ENCODE peak calls at places on chromosomes 2 and 18, in four cellular contexts. U is activated CD8-positive, alpha-beta memory T cell treated with anti-CD3 and anti-CD28 coated beads, Interleukin-2, amount 50 U/mL, for 4 hours; Z is CD8-positive, alpha-beta T cell; P is activated T-helper 1 cell treated with anti-CD3 and anti-CD28 coated beads, Interleukin-2, amount 50 U/mL, for 16 hours. N is an unnamed sample.

GRCh38 chr18:8424917-8425725 is 184.1 kb upstream of the RAB12 start:
- DNase-seq in Z (no peak), U (no peak), P (no peak), N (no peak)

GRCh38 chr2:200306719-200306968 is 151 bp downstream of the SPATS2L start:
- DNase-seq in Z (no peak), U (no peak), P (no peak), N (no peak)

GRCh38 chr18:46387426-46388131 is 269.4 kb downstream of the LOXHD1 start:
- DNase-seq in P (no peak), Z (no peak), U (no peak), N (no peak)

GRCh38 chr2:217685255-217685605 is 317.6 kb downstream of the TNS1 start:
- DNase-seq in U (no peak), P (no peak), Z (no peak), N (no peak)

GRCh38 chr2:201971516-201972228 is 62.0 kb upstream of the FZD7 start:
- DNase-seq in P (no peak), Z (no peak), U (no peak), N (no peak)

GRCh38 chr2:102016399-102016955 is 24.7 kb downstream of the IL1R2 start:
- DNase-seq in Z (no peak), P (no peak), U (no peak), N (no peak)

GRCh38 chr2:234863043-234863934 is 88.5 kb upstream of the SH3BP4 start:
- DNase-seq in U (no peak), Z (no peak), P (no peak), N (peak; percentile 31)

GRCh38 chr2:1432726-1433125 is 19.5 kb downstream of the TPO start:
- DNase-seq in P (no peak), U (no peak), Z (no peak), N (no peak)

GRCh38 chr2:154697422-154698237 is 865 bp upstream of the KCNJ3 start:
- DNase-seq in U (no peak), Z (no peak), P (no peak), N (no peak)

GRCh38 chr18:60017371-60017770 is 117.6 kb downstream of the PMAIP1 start:
- DNase-seq in P (no peak), U (no peak), Z (no peak), N (no peak)

GRCh38 chr2:181126311-181126710 is 145.9 kb downstream of the UBE2E3 start:
- DNase-seq in U (no peak), P (no peak), Z (no peak), N (no peak)

GRCh38 chr2:85400023-85400422 is 10.1 kb downstream of the CAPG start:
- DNase-seq in P (no peak), Z (no peak), U (no peak), N (no peak)

GRCh38 chr18:10838594-10838993 is 310.8 kb downstream of the PIEZO2 start:
- DNase-seq in P (no peak), U (no peak), Z (no peak), N (no peak)

GRCh38 chr18:29305516-29305915 is 1128.6 kb upstream of the CDH2 start:
- DNase-seq in P (no peak), U (no peak), Z (no peak), N (no peak)

GRCh38 chr2:145141981-145142380 is 622.1 kb upstream of the ZEB2 start:
- DNase-seq in U (no peak), Z (no peak), P (no peak), N (no peak)

GRCh38 chr2:165720526-165720925 is 73.5 kb downstream of the GALNT3 start:
- DNase-seq in U (no peak), P (no peak), Z (no peak), N (no peak)

GRCh38 chr2:33529771-33530481 is 53.5 kb downstream of the RASGRP3 start:
- DNase-seq in U (no peak), P (no peak), Z (no peak), N (no peak)

GRCh38 chr2:19332503-19332902 is 25.9 kb downstream of the OSR1 start:
- DNase-seq in Z (no peak), P (no peak), U (no peak), N (no peak)

GRCh38 chr18:75244336-75244735 is 33.7 kb downstream of the TSHZ1 start:
- DNase-seq in P (no peak), Z (no peak), U (no peak), N (no peak)

GRCh38 chr18:27713037-27713726 is 463.7 kb downstream of the CDH2 start:
- DNase-seq in P (no peak), Z (no peak), U (no peak), N (no peak)

N was measured in nucleus accumbens.